ENCODE peak calls at places on chromosomes 3 and 15, in nine cellular contexts. One of them, this sample, is unnamed.

GRCh38 chr3:81651139-81651538 is 110.3 kb downstream of the GBE1 start:
- DNase-seq in GM23248: no peak
- DNase-seq in MM.1S: no peak
- DNase-seq in neural progenitor cell: no peak
- DNase-seq in K562: no peak
- DNase-seq in astrocyte: no peak
- DNase-seq in mammary epithelial cell: no peak
- DNase-seq in PC-3: no peak
- DNase-seq in IMR-90: no peak
- DNase-seq in this sample: no peak

GRCh38 chr3:127141921-127142730 is 50.8 kb upstream of the PRR23E start:
- DNase-seq in GM23248: no peak
- DNase-seq in MM.1S: no peak
- DNase-seq in neural progenitor cell: no peak
- DNase-seq in K562: no peak
- DNase-seq in astrocyte: no peak
- DNase-seq in mammary epithelial cell: peak
- DNase-seq in PC-3: peak
- DNase-seq in IMR-90: no peak
- DNase-seq in this sample: no peak

GRCh38 chr15:75814794-75815193 is 28.5 kb upstream of the UBE2Q2 start:
- DNase-seq in GM23248: no peak
- DNase-seq in MM.1S: no peak
- DNase-seq in neural progenitor cell: no peak
- DNase-seq in K562: no peak
- DNase-seq in astrocyte: no peak
- DNase-seq in mammary epithelial cell: no peak
- DNase-seq in PC-3: no peak
- DNase-seq in IMR-90: no peak
- DNase-seq in this sample: no peak

GRCh38 chr15:78125267-78125666 is 6.0 kb downstream of the CIB2 start:
- DNase-seq in GM23248: no peak
- DNase-seq in MM.1S: no peak
- DNase-seq in neural progenitor cell: no peak
- DNase-seq in K562: no peak
- DNase-seq in astrocyte: no peak
- DNase-seq in mammary epithelial cell: no peak
- DNase-seq in PC-3: no peak
- DNase-seq in IMR-90: no peak
- DNase-seq in this sample: no peak

GRCh38 chr3:175238848-175239247 is 379.7 kb downstream of the NAALADL2 start:
- DNase-seq in GM23248: no peak
- DNase-seq in MM.1S: no peak
- DNase-seq in neural progenitor cell: no peak
- DNase-seq in K562: no peak
- DNase-seq in astrocyte: peak
- DNase-seq in mammary epithelial cell: no peak
- DNase-seq in PC-3: no peak
- DNase-seq in IMR-90: no peak
- DNase-seq in this sample: no peak

GRCh38 chr3:108183178-108183577 is 39.0 kb downstream of the IFT57 start:
- DNase-seq in GM23248: no peak
- DNase-seq in MM.1S: no peak
- DNase-seq in neural progenitor cell: no peak
- DNase-seq in K562: no peak
- DNase-seq in astrocyte: peak
- DNase-seq in mammary epithelial cell: no peak
- DNase-seq in PC-3: no peak
- DNase-seq in IMR-90: peak
- DNase-seq in this sample: no peak

GRCh38 chr3:71254251-71254650 is 329.3 kb downstream of the FOXP1 start:
- DNase-seq in GM23248: peak
- DNase-seq in MM.1S: no peak
- DNase-seq in neural progenitor cell: no peak
- DNase-seq in K562: no peak
- DNase-seq in astrocyte: peak
- DNase-seq in mammary epithelial cell: no peak
- DNase-seq in PC-3: no peak
- DNase-seq in IMR-90: peak
- DNase-seq in this sample: no peak

GRCh38 chr3:175057406-175057805 is 198.3 kb downstream of the NAALADL2 start:
- DNase-seq in GM23248: no peak
- DNase-seq in MM.1S: no peak
- DNase-seq in neural progenitor cell: peak
- DNase-seq in K562: no peak
- DNase-seq in astrocyte: no peak
- DNase-seq in mammary epithelial cell: no peak
- DNase-seq in PC-3: no peak
- DNase-seq in IMR-90: no peak
- DNase-seq in this sample: no peak

GRCh38 chr15:86876387-86876786 is 796.7 kb downstream of the AGBL1 start:
- DNase-seq in GM23248: no peak
- DNase-seq in MM.1S: no peak
- DNase-seq in neural progenitor cell: no peak
- DNase-seq in K562: no peak
- DNase-seq in astrocyte: peak
- DNase-seq in mammary epithelial cell: no peak
- DNase-seq in PC-3: peak
- DNase-seq in IMR-90: no peak
- DNase-seq in this sample: no peak

GRCh38 chr15:94485148-94485719 is 253.9 kb downstream of the MCTP2 start:
- DNase-seq in GM23248: no peak
- DNase-seq in MM.1S: no peak
- DNase-seq in neural progenitor cell: no peak
- DNase-seq in K562: no peak
- DNase-seq in astrocyte: no peak
- DNase-seq in mammary epithelial cell: no peak
- DNase-seq in PC-3: no peak
- DNase-seq in IMR-90: no peak
- DNase-seq in this sample: no peak
- H3K9ac ChIP-seq in GM23248: no peak
- H3K9ac ChIP-seq in MM.1S: no peak
- H3K9ac ChIP-seq in neural progenitor cell: no peak
- H3K9ac ChIP-seq in K562: no peak
- H3K9ac ChIP-seq in astrocyte: no peak
- H3K9ac ChIP-seq in mammary epithelial cell: no peak
- H3K9ac ChIP-seq in PC-3: no peak
- H3K9ac ChIP-seq in IMR-90: no peak
- H3K9ac ChIP-seq in this sample: no peak

GRCh38 chr3:45597166-45597565 is 2.6 kb downstream of the LIMD1 start:
- DNase-seq in GM23248: peak
- DNase-seq in MM.1S: no peak
- DNase-seq in neural progenitor cell: no peak
- DNase-seq in K562: no peak
- DNase-seq in astrocyte: peak
- DNase-seq in mammary epithelial cell: no peak
- DNase-seq in PC-3: peak
- DNase-seq in IMR-90: peak
- DNase-seq in this sample: no peak

GRCh38 chr3:45593708-45594601 is 596 bp upstream of the LIMD1 start:
- DNase-seq in GM23248: peak
- DNase-seq in MM.1S: peak
- DNase-seq in neural progenitor cell: peak
- DNase-seq in K562: peak
- DNase-seq in astrocyte: peak
- DNase-seq in mammary epithelial cell: peak
- DNase-seq in PC-3: peak
- DNase-seq in IMR-90: peak
- DNase-seq in this sample: peak

GRCh38 chr3:45597581-45597980 is 3.0 kb downstream of the LIMD1 start:
- DNase-seq in GM23248: no peak
- DNase-seq in MM.1S: no peak
- DNase-seq in neural progenitor cell: no peak
- DNase-seq in K562: no peak
- DNase-seq in astrocyte: no peak
- DNase-seq in mammary epithelial cell: no peak
- DNase-seq in PC-3: no peak
- DNase-seq in IMR-90: no peak
- DNase-seq in this sample: no peak

GRCh38 chr3:45595364-45596154 is 1.0 kb downstream of the LIMD1 start:
- DNase-seq in GM23248: no peak
- DNase-seq in MM.1S: no peak
- DNase-seq in neural progenitor cell: no peak
- DNase-seq in K562: no peak
- DNase-seq in astrocyte: no peak
- DNase-seq in mammary epithelial cell: no peak
- DNase-seq in PC-3: peak
- DNase-seq in IMR-90: no peak
- DNase-seq in this sample: no peak

DNA sequence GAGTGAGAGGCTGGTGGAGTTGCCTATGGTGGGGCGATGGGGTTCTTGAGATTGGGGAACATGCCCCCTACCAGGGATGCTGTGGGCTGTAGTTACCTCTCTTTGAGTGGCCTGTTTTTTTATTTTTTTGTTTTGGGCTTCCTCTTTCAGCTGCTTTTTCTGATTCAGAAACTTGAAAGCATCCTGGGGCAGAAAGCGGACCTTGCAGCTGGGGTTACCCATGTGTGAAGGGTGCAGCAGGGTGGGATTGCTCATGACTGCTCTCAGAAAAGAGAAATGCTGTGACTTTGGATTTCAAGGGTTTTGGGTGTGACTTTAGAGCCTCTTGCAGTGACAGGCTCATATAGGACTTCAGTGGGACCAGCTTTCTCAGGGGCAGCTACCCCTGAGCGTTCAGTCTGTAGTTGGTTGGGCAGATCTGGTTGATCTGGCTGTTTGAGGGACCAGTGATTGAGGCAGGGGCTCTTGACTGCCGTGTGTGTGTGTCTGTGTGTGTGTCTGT is 1.8 kb downstream of the LIMD1 start:
- DNase-seq in GM23248: no peak
- DNase-seq in MM.1S: peak
- DNase-seq in neural progenitor cell: no peak
- DNase-seq in K562: no peak
- DNase-seq in astrocyte: no peak
- DNase-seq in mammary epithelial cell: no peak
- DNase-seq in PC-3: peak
- DNase-seq in IMR-90: no peak
- DNase-seq in this sample: no peak
- H3K4me3 ChIP-seq in GM23248: peak
- H3K4me3 ChIP-seq in MM.1S: peak
- H3K4me3 ChIP-seq in neural progenitor cell: no peak
- H3K4me3 ChIP-seq in K562: peak
- H3K4me3 ChIP-seq in astrocyte: peak
- H3K4me3 ChIP-seq in mammary epithelial cell: no peak
- H3K4me3 ChIP-seq in PC-3: peak
- H3K4me3 ChIP-seq in IMR-90: peak
- H3K4me3 ChIP-seq in this sample: peak

GRCh38 chr15:48679952-48680351 is 34.4 kb upstream of the FBN1 start:
- DNase-seq in GM23248: peak
- DNase-seq in MM.1S: no peak
- DNase-seq in neural progenitor cell: no peak
- DNase-seq in K562: no peak
- DNase-seq in astrocyte: no peak
- DNase-seq in mammary epithelial cell: no peak
- DNase-seq in PC-3: peak
- DNase-seq in IMR-90: peak
- DNase-seq in this sample: no peak

GRCh38 chr15:48681274-48681840 is 35.8 kb upstream of the FBN1 start:
- DNase-seq in GM23248: peak
- DNase-seq in MM.1S: no peak
- DNase-seq in neural progenitor cell: no peak
- DNase-seq in K562: no peak
- DNase-seq in astrocyte: peak
- DNase-seq in mammary epithelial cell: peak
- DNase-seq in PC-3: peak
- DNase-seq in IMR-90: peak
- DNase-seq in this sample: no peak

GRCh38 chr15:48682949-48683651 is 37.6 kb upstream of the FBN1 start:
- DNase-seq in GM23248: peak
- DNase-seq in MM.1S: no peak
- DNase-seq in neural progenitor cell: no peak
- DNase-seq in K562: no peak
- DNase-seq in astrocyte: peak
- DNase-seq in mammary epithelial cell: peak
- DNase-seq in PC-3: peak
- DNase-seq in IMR-90: peak
- DNase-seq in this sample: no peak

GRCh38 chr15:48678851-48679250 is 33.3 kb upstream of the FBN1 start:
- DNase-seq in GM23248: no peak
- DNase-seq in MM.1S: no peak
- DNase-seq in neural progenitor cell: no peak
- DNase-seq in K562: no peak
- DNase-seq in astrocyte: no peak
- DNase-seq in mammary epithelial cell: no peak
- DNase-seq in PC-3: no peak
- DNase-seq in IMR-90: no peak
- DNase-seq in this sample: no peak

GRCh38 chr15:48680841-48681240 is 35.3 kb upstream of the FBN1 start:
- DNase-seq in GM23248: peak
- DNase-seq in MM.1S: no peak
- DNase-seq in neural progenitor cell: no peak
- DNase-seq in K562: no peak
- DNase-seq in astrocyte: peak
- DNase-seq in mammary epithelial cell: peak
- DNase-seq in PC-3: peak
- DNase-seq in IMR-90: peak
- DNase-seq in this sample: no peak
- H3K27ac ChIP-seq in GM23248: peak
- H3K27ac ChIP-seq in MM.1S: no peak
- H3K27ac ChIP-seq in neural progenitor cell: no peak
- H3K27ac ChIP-seq in K562: no peak
- H3K27ac ChIP-seq in astrocyte: peak
- H3K27ac ChIP-seq in mammary epithelial cell: peak
- H3K27ac ChIP-seq in PC-3: peak
- H3K27ac ChIP-seq in IMR-90: no peak
- H3K27ac ChIP-seq in this sample: no peak

GRCh38 chr3:125324341-125324740 is 50.8 kb downstream of the ZNF148 start:
- DNase-seq in GM23248: no peak
- DNase-seq in MM.1S: no peak
- DNase-seq in neural progenitor cell: no peak
- DNase-seq in K562: no peak
- DNase-seq in astrocyte: no peak
- DNase-seq in mammary epithelial cell: no peak
- DNase-seq in PC-3: no peak
- DNase-seq in IMR-90: no peak
- DNase-seq in this sample: no peak
- H3K9ac ChIP-seq in GM23248: no peak
- H3K9ac ChIP-seq in MM.1S: no peak
- H3K9ac ChIP-seq in neural progenitor cell: no peak
- H3K9ac ChIP-seq in K562: no peak
- H3K9ac ChIP-seq in astrocyte: no peak
- H3K9ac ChIP-seq in mammary epithelial cell: no peak
- H3K9ac ChIP-seq in PC-3: no peak
- H3K9ac ChIP-seq in IMR-90: no peak
- H3K9ac ChIP-seq in this sample: no peak

DNA sequence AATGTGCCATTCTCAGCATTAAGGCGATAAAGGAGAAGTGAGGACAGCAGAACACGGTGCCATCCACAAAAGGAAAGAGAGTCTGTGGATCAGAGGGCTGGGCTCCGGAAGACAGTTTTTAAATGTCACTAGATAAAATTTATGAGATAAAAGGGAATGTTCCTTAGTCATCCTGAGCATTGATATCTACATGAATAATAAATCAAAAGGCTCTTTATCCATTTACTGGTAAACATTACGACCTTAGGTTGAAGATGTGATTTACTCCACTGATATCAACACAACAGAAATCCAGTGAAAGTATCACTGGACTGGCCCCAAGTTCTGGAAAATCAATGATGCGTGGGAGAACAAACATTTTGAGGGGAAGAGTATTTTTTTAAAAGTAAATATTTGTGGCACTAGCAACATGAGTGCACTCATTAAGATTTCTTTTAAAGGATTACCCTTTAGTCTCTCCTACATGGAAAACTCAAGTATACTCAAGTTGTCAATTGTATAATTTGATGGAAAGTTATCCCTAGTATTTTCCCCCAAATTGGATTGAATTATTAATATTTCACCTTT is 554.6 kb downstream of the FHIT start:
- DNase-seq in GM23248: no peak
- DNase-seq in MM.1S: no peak
- DNase-seq in neural progenitor cell: no peak
- DNase-seq in K562: no peak
- DNase-seq in astrocyte: no peak
- DNase-seq in mammary epithelial cell: no peak
- DNase-seq in PC-3: peak
- DNase-seq in IMR-90: no peak
- DNase-seq in this sample: no peak
- H3K4me3 ChIP-seq in GM23248: no peak
- H3K4me3 ChIP-seq in MM.1S: no peak
- H3K4me3 ChIP-seq in neural progenitor cell: no peak
- H3K4me3 ChIP-seq in K562: no peak
- H3K4me3 ChIP-seq in astrocyte: no peak
- H3K4me3 ChIP-seq in mammary epithelial cell: no peak
- H3K4me3 ChIP-seq in PC-3: no peak
- H3K4me3 ChIP-seq in IMR-90: no peak
- H3K4me3 ChIP-seq in this sample: no peak